ENCODE peak calls at places on chromosomes 3 and 15, in five cellular contexts. F, U, W, V and Q are unnamed samples.

GRCh38 chr15:51160484-51160883 is 65.8 kb upstream of the TNFAIP8L3 start:
- DNase-seq in F (no peak), U (no peak), W (no peak), V (no peak), Q (no peak)

GRCh38 chr3:45939341-45939771 is 3.9 kb upstream of the CXCR6 start:
- DNase-seq in F (no peak), U (no peak), W (no peak), V (peak; percentile 55), Q (no peak)

GRCh38 chr3:4850928-4851265 is 128.3 kb upstream of the BHLHE40 start:
- DNase-seq in F (no peak), U (no peak), W (no peak), V (no peak), Q (no peak)

GRCh38 chr3:4421121-4421520 is 45.9 kb downstream of the SUMF1 start:
- DNase-seq in F (no peak), U (no peak), W (peak; percentile 37), V (no peak), Q (no peak)

GRCh38 chr3:146187334-146187950 is 26.5 kb upstream of the PLOD2 start:
- DNase-seq in F (peak; percentile 28), U (no peak), W (no peak), V (no peak), Q (no peak)

GRCh38 chr3:195801251-195802183 is 10.2 kb downstream of the MUC4 start:
- DNase-seq in F (no peak), U (no peak), W (no peak), V (peak; percentile 81), Q (no peak)

GRCh38 chr15:74233864-74234597 is 2.1 kb upstream of the CCDC33 start:
- DNase-seq in F (no peak), U (peak; percentile 36), W (no peak), V (no peak), Q (no peak)

GRCh38 chr3:80612366-80612765 is 844.6 kb upstream of the ROBO1 start:
- DNase-seq in F (no peak), U (no peak), W (no peak), V (no peak), Q (no peak)

GRCh38 chr3:173690542-173690941 is 293.0 kb downstream of the NLGN1 start:
- DNase-seq in F (no peak), U (no peak), W (no peak), V (no peak), Q (no peak)

GRCh38 chr3:43754316-43754715 is 63.6 kb downstream of the ABHD5 start:
- DNase-seq in F (no peak), U (no peak), W (no peak), V (no peak), Q (no peak)